ENCODE peak calls at places on chromosomes 1 and 21, in nine cellular contexts. One of them, this sample, is unnamed.

GRCh38 chr1:61692155-61692783 is 32.7 kb downstream of the TM2D1 start:
- DNase-seq in stomach: no peak
- DNase-seq in esophagus muscularis mucosa: no peak
- DNase-seq in tibial nerve: no peak
- DNase-seq in ovary: no peak
- DNase-seq in lower leg skin: no peak
- DNase-seq in breast epithelium: no peak
- DNase-seq in suprapubic skin: no peak
- DNase-seq in body of pancreas: no peak
- DNase-seq in this sample: peak

GRCh38 chr1:180926164-180926981 is 13.7 kb downstream of the KIAA1614 start:
- DNase-seq in stomach: no peak
- DNase-seq in esophagus muscularis mucosa: no peak
- DNase-seq in tibial nerve: no peak
- DNase-seq in ovary: peak
- DNase-seq in lower leg skin: no peak
- DNase-seq in breast epithelium: no peak
- DNase-seq in suprapubic skin: no peak
- DNase-seq in body of pancreas: peak
- DNase-seq in this sample: peak

GRCh38 chr1:47593001-47593568 is 155.2 kb downstream of the FOXD2 start:
- DNase-seq in stomach: no peak
- DNase-seq in esophagus muscularis mucosa: peak
- DNase-seq in tibial nerve: no peak
- DNase-seq in ovary: no peak
- DNase-seq in lower leg skin: no peak
- DNase-seq in breast epithelium: no peak
- DNase-seq in suprapubic skin: peak
- DNase-seq in body of pancreas: no peak
- DNase-seq in this sample: no peak

GRCh38 chr1:17488977-17489739 is 49.7 kb upstream of the RCC2 start:
- DNase-seq in stomach: no peak
- DNase-seq in esophagus muscularis mucosa: no peak
- DNase-seq in tibial nerve: no peak
- DNase-seq in ovary: no peak
- DNase-seq in lower leg skin: no peak
- DNase-seq in breast epithelium: no peak
- DNase-seq in suprapubic skin: no peak
- DNase-seq in body of pancreas: no peak
- DNase-seq in this sample: no peak

GRCh38 chr1:71088645-71089287 is 7.9 kb upstream of the ZRANB2 start:
- DNase-seq in stomach: no peak
- DNase-seq in esophagus muscularis mucosa: no peak
- DNase-seq in tibial nerve: no peak
- DNase-seq in ovary: no peak
- DNase-seq in lower leg skin: no peak
- DNase-seq in breast epithelium: no peak
- DNase-seq in suprapubic skin: no peak
- DNase-seq in body of pancreas: no peak
- DNase-seq in this sample: no peak

GRCh38 chr1:154765970-154766369 is 104.1 kb downstream of the KCNN3 start:
- DNase-seq in stomach: peak
- DNase-seq in esophagus muscularis mucosa: no peak
- DNase-seq in tibial nerve: no peak
- DNase-seq in ovary: no peak
- DNase-seq in lower leg skin: no peak
- DNase-seq in breast epithelium: no peak
- DNase-seq in suprapubic skin: peak
- DNase-seq in body of pancreas: no peak
- DNase-seq in this sample: peak

GRCh38 chr1:107138166-107138565 is 2.7 kb upstream of the NTNG1 start:
- DNase-seq in stomach: no peak
- DNase-seq in esophagus muscularis mucosa: no peak
- DNase-seq in tibial nerve: no peak
- DNase-seq in ovary: no peak
- DNase-seq in lower leg skin: no peak
- DNase-seq in breast epithelium: no peak
- DNase-seq in suprapubic skin: no peak
- DNase-seq in body of pancreas: no peak
- DNase-seq in this sample: no peak

GRCh38 chr1:170164103-170164763 is 18.5 kb downstream of the NTMT2 start:
- DNase-seq in stomach: no peak
- DNase-seq in esophagus muscularis mucosa: no peak
- DNase-seq in tibial nerve: no peak
- DNase-seq in ovary: no peak
- DNase-seq in lower leg skin: no peak
- DNase-seq in breast epithelium: no peak
- DNase-seq in suprapubic skin: no peak
- DNase-seq in body of pancreas: no peak
- DNase-seq in this sample: no peak

GRCh38 chr1:24743404-24744211 is 1.6 kb upstream of the CLIC4 start:
- DNase-seq in stomach: peak
- DNase-seq in esophagus muscularis mucosa: no peak
- DNase-seq in tibial nerve: peak
- DNase-seq in ovary: no peak
- DNase-seq in lower leg skin: no peak
- DNase-seq in breast epithelium: no peak
- DNase-seq in suprapubic skin: peak
- DNase-seq in body of pancreas: no peak
- DNase-seq in this sample: no peak

GRCh38 chr1:161261859-161262225 is 3.3 kb downstream of the PCP4L1 start:
- DNase-seq in stomach: no peak
- DNase-seq in esophagus muscularis mucosa: no peak
- DNase-seq in tibial nerve: no peak
- DNase-seq in ovary: no peak
- DNase-seq in lower leg skin: no peak
- DNase-seq in breast epithelium: no peak
- DNase-seq in suprapubic skin: no peak
- DNase-seq in body of pancreas: peak
- DNase-seq in this sample: no peak

GRCh38 chr1:21913258-21913657 is 23.9 kb downstream of the HSPG2 start:
- DNase-seq in stomach: no peak
- DNase-seq in esophagus muscularis mucosa: no peak
- DNase-seq in tibial nerve: no peak
- DNase-seq in ovary: no peak
- DNase-seq in lower leg skin: no peak
- DNase-seq in breast epithelium: peak
- DNase-seq in suprapubic skin: no peak
- DNase-seq in body of pancreas: no peak
- DNase-seq in this sample: no peak

GRCh38 chr1:174469687-174470086 is 21.9 kb downstream of the GPR52 start:
- DNase-seq in stomach: no peak
- DNase-seq in esophagus muscularis mucosa: no peak
- DNase-seq in tibial nerve: no peak
- DNase-seq in ovary: no peak
- DNase-seq in lower leg skin: no peak
- DNase-seq in breast epithelium: no peak
- DNase-seq in suprapubic skin: no peak
- DNase-seq in body of pancreas: no peak
- DNase-seq in this sample: no peak

GRCh38 chr1:165633624-165634023 is 2.6 kb downstream of the MGST3 start:
- DNase-seq in stomach: no peak
- DNase-seq in esophagus muscularis mucosa: no peak
- DNase-seq in tibial nerve: no peak
- DNase-seq in ovary: no peak
- DNase-seq in lower leg skin: no peak
- DNase-seq in breast epithelium: no peak
- DNase-seq in suprapubic skin: no peak
- DNase-seq in body of pancreas: no peak
- DNase-seq in this sample: no peak

GRCh38 chr21:35801388-35801787 is 258.9 kb downstream of the SETD4 start:
- DNase-seq in stomach: no peak
- DNase-seq in esophagus muscularis mucosa: no peak
- DNase-seq in tibial nerve: no peak
- DNase-seq in ovary: no peak
- DNase-seq in lower leg skin: no peak
- DNase-seq in breast epithelium: no peak
- DNase-seq in suprapubic skin: no peak
- DNase-seq in body of pancreas: no peak
- DNase-seq in this sample: no peak

GRCh38 chr1:156420209-156421061 is 51.4 kb downstream of the RHBG start:
- DNase-seq in stomach: no peak
- DNase-seq in esophagus muscularis mucosa: no peak
- DNase-seq in tibial nerve: no peak
- DNase-seq in ovary: no peak
- DNase-seq in lower leg skin: no peak
- DNase-seq in breast epithelium: no peak
- DNase-seq in suprapubic skin: no peak
- DNase-seq in body of pancreas: no peak
- DNase-seq in this sample: no peak

GRCh38 chr21:39153373-39153772 is 29.9 kb downstream of the PSMG1 start:
- DNase-seq in stomach: no peak
- DNase-seq in esophagus muscularis mucosa: peak
- DNase-seq in tibial nerve: no peak
- DNase-seq in ovary: no peak
- DNase-seq in lower leg skin: no peak
- DNase-seq in breast epithelium: no peak
- DNase-seq in suprapubic skin: no peak
- DNase-seq in body of pancreas: no peak
- DNase-seq in this sample: no peak

GRCh38 chr1:57393058-57393457 is 30.8 kb downstream of the DAB1 start:
- DNase-seq in stomach: no peak
- DNase-seq in esophagus muscularis mucosa: no peak
- DNase-seq in tibial nerve: no peak
- DNase-seq in ovary: no peak
- DNase-seq in lower leg skin: no peak
- DNase-seq in breast epithelium: no peak
- DNase-seq in suprapubic skin: no peak
- DNase-seq in body of pancreas: no peak
- DNase-seq in this sample: no peak

GRCh38 chr1:186236921-186237320 is 138.1 kb downstream of the TPR start:
- DNase-seq in stomach: no peak
- DNase-seq in esophagus muscularis mucosa: no peak
- DNase-seq in tibial nerve: no peak
- DNase-seq in ovary: no peak
- DNase-seq in lower leg skin: no peak
- DNase-seq in breast epithelium: no peak
- DNase-seq in suprapubic skin: no peak
- DNase-seq in body of pancreas: no peak
- DNase-seq in this sample: peak

GRCh38 chr1:2583871-2584341 is 2.7 kb upstream of the PRXL2B start:
- DNase-seq in stomach: no peak
- DNase-seq in esophagus muscularis mucosa: no peak
- DNase-seq in tibial nerve: no peak
- DNase-seq in ovary: no peak
- DNase-seq in lower leg skin: no peak
- DNase-seq in breast epithelium: no peak
- DNase-seq in suprapubic skin: no peak
- DNase-seq in body of pancreas: peak
- DNase-seq in this sample: no peak
- TF ChIP-seq POLR2A in stomach: no peak
- TF ChIP-seq POLR2A in esophagus muscularis mucosa: no peak
- TF ChIP-seq POLR2A in tibial nerve: no peak
- TF ChIP-seq POLR2A in ovary: no peak
- TF ChIP-seq POLR2A in lower leg skin: no peak
- TF ChIP-seq POLR2A in breast epithelium: no peak
- TF ChIP-seq POLR2A in suprapubic skin: no peak
- TF ChIP-seq POLR2A in body of pancreas: peak
- TF ChIP-seq POLR2A in this sample: no peak

GRCh38 chr1:230104395-230105244 is 37.6 kb downstream of the GALNT2 start:
- DNase-seq in stomach: peak
- DNase-seq in esophagus muscularis mucosa: peak
- DNase-seq in tibial nerve: peak
- DNase-seq in ovary: peak
- DNase-seq in lower leg skin: peak
- DNase-seq in breast epithelium: peak
- DNase-seq in suprapubic skin: peak
- DNase-seq in body of pancreas: peak
- DNase-seq in this sample: peak
- TF ChIP-seq POLR2A in stomach: no peak
- TF ChIP-seq POLR2A in esophagus muscularis mucosa: no peak
- TF ChIP-seq POLR2A in tibial nerve: no peak
- TF ChIP-seq POLR2A in ovary: no peak
- TF ChIP-seq POLR2A in lower leg skin: no peak
- TF ChIP-seq POLR2A in breast epithelium: no peak
- TF ChIP-seq POLR2A in suprapubic skin: no peak
- TF ChIP-seq POLR2A in body of pancreas: peak
- TF ChIP-seq POLR2A in this sample: no peak

GRCh38 chr1:40802078-40803075 is 18.8 kb downstream of the KCNQ4 start:
- DNase-seq in stomach: peak
- DNase-seq in esophagus muscularis mucosa: peak
- DNase-seq in tibial nerve: peak
- DNase-seq in ovary: peak
- DNase-seq in lower leg skin: peak
- DNase-seq in breast epithelium: peak
- DNase-seq in suprapubic skin: peak
- DNase-seq in body of pancreas: peak
- DNase-seq in this sample: no peak
- TF ChIP-seq POLR2A in stomach: no peak
- TF ChIP-seq POLR2A in esophagus muscularis mucosa: no peak
- TF ChIP-seq POLR2A in tibial nerve: no peak
- TF ChIP-seq POLR2A in ovary: no peak
- TF ChIP-seq POLR2A in lower leg skin: no peak
- TF ChIP-seq POLR2A in breast epithelium: no peak
- TF ChIP-seq POLR2A in suprapubic skin: no peak
- TF ChIP-seq POLR2A in body of pancreas: no peak
- TF ChIP-seq POLR2A in this sample: no peak

GRCh38 chr1:2555634-2556276 is 416 bp upstream of the TNFRSF14 start:
- DNase-seq in stomach: peak
- DNase-seq in esophagus muscularis mucosa: peak
- DNase-seq in tibial nerve: peak
- DNase-seq in ovary: peak
- DNase-seq in lower leg skin: peak
- DNase-seq in breast epithelium: peak
- DNase-seq in suprapubic skin: peak
- DNase-seq in body of pancreas: peak
- DNase-seq in this sample: no peak
- TF ChIP-seq POLR2A in stomach: no peak
- TF ChIP-seq POLR2A in esophagus muscularis mucosa: peak
- TF ChIP-seq POLR2A in tibial nerve: peak
- TF ChIP-seq POLR2A in ovary: peak
- TF ChIP-seq POLR2A in lower leg skin: peak
- TF ChIP-seq POLR2A in breast epithelium: peak
- TF ChIP-seq POLR2A in suprapubic skin: peak
- TF ChIP-seq POLR2A in body of pancreas: no peak
- TF ChIP-seq POLR2A in this sample: no peak

GRCh38 chr1:7704214-7705047 is 66.7 kb upstream of the VAMP3 start:
- DNase-seq in stomach: peak
- DNase-seq in esophagus muscularis mucosa: peak
- DNase-seq in tibial nerve: peak
- DNase-seq in ovary: peak
- DNase-seq in lower leg skin: peak
- DNase-seq in breast epithelium: peak
- DNase-seq in suprapubic skin: peak
- DNase-seq in body of pancreas: peak
- DNase-seq in this sample: peak
- TF ChIP-seq POLR2A in stomach: no peak
- TF ChIP-seq POLR2A in esophagus muscularis mucosa: no peak
- TF ChIP-seq POLR2A in tibial nerve: peak
- TF ChIP-seq POLR2A in ovary: no peak
- TF ChIP-seq POLR2A in lower leg skin: no peak
- TF ChIP-seq POLR2A in breast epithelium: no peak
- TF ChIP-seq POLR2A in suprapubic skin: peak
- TF ChIP-seq POLR2A in body of pancreas: peak
- TF ChIP-seq POLR2A in this sample: no peak

GRCh38 chr1:110034451-110035235 is at the start of gene STRIP1:
- DNase-seq in stomach: peak
- DNase-seq in esophagus muscularis mucosa: peak
- DNase-seq in tibial nerve: peak
- DNase-seq in ovary: peak
- DNase-seq in lower leg skin: peak
- DNase-seq in breast epithelium: peak
- DNase-seq in suprapubic skin: peak
- DNase-seq in body of pancreas: peak
- DNase-seq in this sample: peak
- TF ChIP-seq POLR2A in stomach: no peak
- TF ChIP-seq POLR2A in esophagus muscularis mucosa: no peak
- TF ChIP-seq POLR2A in tibial nerve: peak
- TF ChIP-seq POLR2A in ovary: no peak
- TF ChIP-seq POLR2A in lower leg skin: no peak
- TF ChIP-seq POLR2A in breast epithelium: peak
- TF ChIP-seq POLR2A in suprapubic skin: peak
- TF ChIP-seq POLR2A in body of pancreas: peak
- TF ChIP-seq POLR2A in this sample: peak